ENCODE peak calls at places on chromosome 13, in six cellular contexts. E, Q, O, K, S and V are unnamed samples.

GRCh38 chr13:58858870-58859371 is 1227.4 kb downstream of the PCDH17 start:
- DNase-seq in E (no peak), Q (no peak), O (no peak), K (no peak), S (no peak), V (no peak)

GRCh38 chr13:33323766-33324525 is 38.4 kb upstream of the STARD13 start:
- DNase-seq in E (no peak), Q (no peak), O (no peak), K (peak; percentile 76), S (peak; percentile 73), V (no peak)

GRCh38 chr13:44627441-44627840 is 51.3 kb upstream of the TSC22D1 start:
- DNase-seq in E (no peak), Q (no peak), O (no peak), K (no peak), S (peak; percentile 43), V (no peak)

GRCh38 chr13:50268500-50268899 is 253.3 kb downstream of the KCNRG start:
- DNase-seq in E (no peak), Q (no peak), O (no peak), K (no peak), S (peak; percentile 23), V (no peak)

GRCh38 chr13:91627952-91628739 is 229.7 kb downstream of the GPC5 start:
- DNase-seq in E (no peak), Q (no peak), O (no peak), K (no peak), S (no peak), V (no peak)

GRCh38 chr13:32537580-32538233 is 888 bp downstream of the N4BP2L2 start:
- DNase-seq in E (no peak), Q (no peak), O (no peak), K (no peak), S (peak; percentile 32), V (peak; percentile 37)

GRCh38 chr13:48155850-48156249 is 60.9 kb upstream of the MED4 start:
- DNase-seq in E (peak; percentile 36), Q (peak; percentile 82), O (peak; percentile 15), K (peak; percentile 20), S (peak; percentile 82), V (peak; percentile 59)

GRCh38 chr13:24618219-24618955 is 61.8 kb upstream of the ATP12A start:
- DNase-seq in E (no peak), Q (peak; percentile 60), O (peak; percentile 19), K (no peak), S (no peak), V (peak; percentile 33)

GRCh38 chr13:38657191-38657590 is 29.7 kb upstream of the FREM2 start:
- DNase-seq in E (peak; percentile 24), Q (no peak), O (no peak), K (no peak), S (peak; percentile 65), V (no peak)

GRCh38 chr13:106274551-106275208 is 260.8 kb downstream of the EFNB2 start:
- DNase-seq in E (no peak), Q (no peak), O (no peak), K (peak; percentile 14), S (peak; percentile 4), V (no peak)

GRCh38 chr13:32045963-32046785 is 14.6 kb downstream of the FRY start:
- DNase-seq in E (no peak), Q (peak; percentile 9), O (peak; percentile 40), K (no peak), S (peak; percentile 53), V (peak; percentile 93)

GRCh38 chr13:113291997-113292862 is 4.8 kb upstream of the LAMP1 start:
- DNase-seq in E (no peak), Q (peak; percentile 3), O (no peak), K (peak; percentile 67), S (peak; percentile 63), V (peak; percentile 33)

GRCh38 chr13:44103721-44104490 is 224.2 kb downstream of the LACC1 start:
- DNase-seq in E (no peak), Q (no peak), O (no peak), K (peak; percentile 45), S (no peak), V (no peak)

GRCh38 chr13:61874970-61875579 is 459.4 kb upstream of the PCDH20 start:
- DNase-seq in E (no peak), Q (no peak), O (no peak), K (no peak), S (no peak), V (no peak)

GRCh38 chr13:20191311-20191901 is 1.3 kb downstream of the GJB2 start:
- DNase-seq in E (no peak), Q (no peak), O (no peak), K (no peak), S (no peak), V (no peak)

GRCh38 chr13:46757640-46758039 is 39.3 kb downstream of the ESD start:
- DNase-seq in E (no peak), Q (no peak), O (no peak), K (no peak), S (no peak), V (no peak)

GRCh38 chr13:98004107-98004506 is 50.6 kb downstream of the IPO5 start:
- DNase-seq in E (peak; percentile 37), Q (no peak), O (no peak), K (peak; percentile 39), S (no peak), V (no peak)

GRCh38 chr13:77353980-77354379 is 27.1 kb upstream of the MYCBP2 start:
- DNase-seq in E (no peak), Q (no peak), O (no peak), K (no peak), S (no peak), V (no peak)

GRCh38 chr13:114149774-114150740 is 17.6 kb upstream of the RASA3 start:
- DNase-seq in E (no peak), Q (no peak), O (no peak), K (no peak), S (no peak), V (no peak)

GRCh38 chr13:42547615-42548014 is 26.3 kb upstream of the TNFSF11 start:
- DNase-seq in E (no peak), Q (no peak), O (no peak), K (no peak), S (no peak), V (no peak)

GRCh38 chr13:111630411-111630810 is 310.0 kb downstream of the TEX29 start:
- DNase-seq in E (no peak), Q (no peak), O (no peak), K (no peak), S (no peak), V (no peak)

GRCh38 chr13:113453962-113454361 is 674 bp upstream of the ADPRHL1 start:
- DNase-seq in E (peak; percentile 19), Q (no peak), O (no peak), K (no peak), S (peak; percentile 95), V (no peak)

GRCh38 chr13:112802808-112803207 is 113.0 kb downstream of the ATP11A start:
- DNase-seq in E (no peak), Q (no peak), O (no peak), K (no peak), S (no peak), V (no peak)

GRCh38 chr13:47901451-47901850 is 99.6 kb downstream of the SUCLA2 start:
- DNase-seq in E (peak; percentile 28), Q (no peak), O (no peak), K (peak; percentile 44), S (peak; percentile 54), V (no peak)

GRCh38 chr13:92313382-92313781 is 913.2 kb upstream of the GPC6 start:
- DNase-seq in E (no peak), Q (no peak), O (no peak), K (no peak), S (no peak), V (no peak)

GRCh38 chr13:99085139-99085845 is 107.4 kb upstream of the DOCK9 start:
- DNase-seq in E (no peak), Q (peak; percentile 38), O (no peak), K (no peak), S (peak; percentile 36), V (no peak)

GRCh38 chr13:107210216-107211010 is 642.5 kb upstream of the ARGLU1 start:
- DNase-seq in E (no peak), Q (no peak), O (no peak), K (peak; percentile 43), S (peak; percentile 73), V (no peak)

GRCh38 chr13:98994896-98995295 is 17.0 kb upstream of the DOCK9 start:
- DNase-seq in E (no peak), Q (peak; percentile 63), O (no peak), K (no peak), S (no peak), V (no peak)

GRCh38 chr13:97758317-97758716 is 195.2 kb upstream of the IPO5 start:
- DNase-seq in E (no peak), Q (no peak), O (no peak), K (no peak), S (no peak), V (no peak)

GRCh38 chr13:63436288-63436687 is 2020.6 kb upstream of the PCDH20 start:
- DNase-seq in E (no peak), Q (no peak), O (no peak), K (no peak), S (no peak), V (no peak)

GRCh38 chr13:33925563-33925962 is 107.6 kb downstream of the RFC3 start:
- DNase-seq in E (no peak), Q (no peak), O (no peak), K (no peak), S (no peak), V (no peak)

GRCh38 chr13:94702181-94703041 is 9.9 kb downstream of the SOX21 start:
- DNase-seq in E (no peak), Q (no peak), O (no peak), K (no peak), S (no peak), V (no peak)

GRCh38 chr13:76621726-76622125 is 264.5 kb downstream of the KCTD12 start:
- DNase-seq in E (no peak), Q (no peak), O (no peak), K (no peak), S (no peak), V (no peak)

GRCh38 chr13:49740870-49741269 is 49.6 kb upstream of the EBPL start:
- DNase-seq in E (no peak), Q (no peak), O (no peak), K (no peak), S (no peak), V (no peak)